ENCODE peak calls at places on chromosomes 2 and 18, in four cellular contexts. U is CD4-positive, alpha-beta memory T cell; Z is CD4-positive, CD25-positive, alpha-beta regulatory T cell; W is stomach. D is an unnamed sample.

GRCh38 chr2:158501301-158501700 is 44.5 kb downstream of the PKP4 start:
- DNase-seq in U (no peak), Z (no peak), W (peak), D (no peak)

GRCh38 chr2:23939054-23939436 is 1.2 kb upstream of the UBXN2A start:
- DNase-seq in U (no peak), Z (no peak), W (no peak), D (no peak)

GRCh38 chr2:169933124-169933711 is 106.0 kb downstream of the UBR3 start:
- DNase-seq in Z (no peak), U (no peak), W (no peak), D (no peak)

GRCh38 chr2:172480301-172481218 is 53.2 kb downstream of the ITGA6 start:
- DNase-seq in Z (no peak), W (no peak), U (no peak), D (no peak)

GRCh38 chr2:64914735-64915509 is 74.3 kb upstream of the SLC1A4 start:
- DNase-seq in Z (no peak), U (no peak), W (no peak), D (no peak)

GRCh38 chr2:157839162-157839801 is 36.8 kb downstream of the ACVR1 start:
- DNase-seq in W (no peak), U (no peak), Z (no peak), D (no peak)

GRCh38 chr2:233831011-233831721 is 23.2 kb downstream of the HJURP start:
- DNase-seq in Z (no peak), U (no peak), W (peak), D (no peak)

GRCh38 chr2:190838492-190838910 is 42.1 kb upstream of the GLS start:
- DNase-seq in Z (no peak), W (no peak), U (no peak), D (no peak)

GRCh38 chr2:30222636-30223360 is 8.5 kb upstream of the LBH start:
- DNase-seq in W (no peak), Z (no peak), U (no peak), D (no peak)

DNA sequence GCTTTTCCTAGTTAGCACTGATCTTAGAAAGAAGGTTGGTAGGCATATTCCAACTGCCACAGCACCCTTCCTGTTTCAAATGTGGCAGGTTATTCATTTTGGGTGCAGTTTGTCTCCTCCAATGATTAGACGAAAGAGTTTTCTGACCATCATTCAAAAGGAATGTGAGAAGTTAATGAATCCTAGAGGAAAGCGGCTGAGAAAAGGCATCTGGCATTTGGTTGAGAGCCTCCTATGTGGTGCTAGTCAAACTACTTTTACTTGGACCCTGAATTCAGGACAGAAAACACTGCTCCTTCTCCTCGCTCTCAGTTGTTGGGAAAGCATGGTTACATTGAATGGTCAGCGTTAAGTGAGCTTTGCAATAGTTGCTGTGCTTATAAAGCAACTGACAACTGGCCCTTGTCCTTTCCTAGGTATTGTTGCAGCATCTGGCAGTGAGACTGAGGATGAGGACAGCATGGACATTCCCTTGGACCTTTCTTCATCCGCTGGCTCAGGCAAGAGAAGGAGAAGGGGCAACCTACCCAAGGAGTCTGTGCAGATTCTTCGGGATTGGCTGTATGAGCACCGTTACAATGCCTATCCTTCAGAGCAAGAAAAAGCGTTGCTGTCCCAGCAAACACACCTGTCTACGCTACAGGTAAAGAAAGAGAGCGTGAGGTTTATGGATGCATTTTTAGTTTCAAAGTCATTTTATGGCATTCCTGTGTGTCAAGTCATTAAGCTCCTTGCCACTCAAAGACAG is 6.1 kb downstream of the TGIF1 start:
- DNase-seq in Z (no peak), W (no peak), U (no peak), D (no peak)
- H3K4me3 ChIP-seq in Z (no peak), W (no peak), U (no peak), D (no peak)

GRCh38 chr2:224023188-224023587 is 15.9 kb downstream of the SERPINE2 start:
- DNase-seq in Z (no peak), U (no peak), W (no peak), D (no peak)
- H3K27ac ChIP-seq in Z (no peak), U (no peak), W (no peak), D (no peak)

GRCh38 chr2:217932661-217933325 is 70.0 kb downstream of the TNS1 start:
- DNase-seq in Z (no peak), U (no peak), W (no peak), D (no peak)
- H3K4me3 ChIP-seq in Z (no peak), U (no peak), W (no peak), D (peak)

GRCh38 chr2:60337142-60337497 is 216.3 kb downstream of the BCL11A start:
- DNase-seq in W (no peak), U (no peak), Z (no peak), D (no peak)
- H3K27ac ChIP-seq in W (no peak), U (no peak), Z (no peak), D (no peak)

DNA sequence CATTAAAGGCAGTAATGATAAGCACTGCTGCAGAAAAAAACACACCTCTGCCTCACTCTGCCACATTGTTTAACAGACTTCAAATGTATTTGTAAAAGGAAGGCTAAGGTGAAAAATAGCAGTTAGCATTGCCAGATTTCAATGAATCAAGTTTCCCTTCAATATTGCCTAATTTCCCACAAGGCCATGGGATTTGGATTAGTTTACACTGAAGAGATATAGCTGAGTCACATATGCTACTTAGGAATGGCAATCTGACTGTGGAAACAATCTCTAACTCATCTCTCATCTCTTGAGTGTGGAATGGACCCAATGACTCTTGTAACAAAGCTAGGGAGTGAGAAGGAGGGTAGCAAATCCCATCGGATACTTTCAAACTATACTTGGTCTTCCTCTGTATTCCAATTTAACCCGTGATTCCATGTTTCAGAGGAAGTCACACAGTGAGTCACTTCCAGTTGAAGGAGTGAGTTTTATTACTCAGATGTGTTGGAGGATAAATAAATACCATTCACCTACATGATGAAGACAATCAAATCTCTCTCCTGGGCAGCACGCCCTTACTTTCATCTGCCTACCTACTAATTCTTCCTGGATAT is 5.1 kb downstream of the B4GALT6 start:
- DNase-seq in W (no peak), Z (no peak), U (no peak), D (no peak)
- H3K4me3 ChIP-seq in W (no peak), Z (no peak), U (no peak), D (no peak)

DNA sequence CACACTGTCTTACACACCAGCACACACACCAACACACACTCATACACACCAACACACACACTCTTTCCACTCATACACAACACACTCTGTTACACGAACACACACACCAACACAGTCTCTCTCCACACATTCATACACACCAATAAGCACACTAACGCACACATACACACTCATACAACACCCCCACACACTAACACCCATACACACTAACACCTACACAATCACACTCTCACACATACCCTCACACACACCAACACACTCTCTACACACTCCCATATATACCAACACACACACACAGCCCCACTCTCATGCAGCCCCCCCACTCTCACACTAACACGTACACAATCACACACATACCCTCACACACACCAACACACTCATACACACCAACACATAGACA is 123.8 kb downstream of the DYSF start:
- DNase-seq in Z (no peak), W (no peak), U (no peak), D (no peak)
- H3K27ac ChIP-seq in Z (no peak), W (no peak), U (no peak), D (peak)

GRCh38 chr2:27264253-27264752 is 1.5 kb upstream of the SLC30A3 start:
- DNase-seq in W (no peak), U (peak), Z (no peak), D (no peak)

GRCh38 chr2:27262379-27263286 is at the start of gene SLC30A3:
- DNase-seq in U (peak), Z (peak), W (peak), D (no peak)

GRCh38 chr2:27261926-27262298 is 935 bp downstream of the SLC30A3 start:
- DNase-seq in U (no peak), Z (no peak), W (no peak), D (no peak)

GRCh38 chr2:27263287-27264252 is 723 bp upstream of the SLC30A3 start:
- DNase-seq in U (peak), Z (no peak), W (no peak), D (no peak)

GRCh38 chr2:27261241-27261925 is 1.5 kb downstream of the SLC30A3 start:
- DNase-seq in Z (no peak), U (no peak), W (no peak), D (no peak)
- H3K4me3 ChIP-seq in Z (no peak), U (no peak), W (no peak), D (peak)